ENCODE peak calls at places on chromosomes 2 and 18, in six cellular contexts. W is heart left ventricle, H is ovary, K is GM23248, C is right atrium auricular region, D is PC-3. A is an unnamed sample. For H3K9me3 and H3K27me3, the result is how much of the 10 kb centered on the place peaks cover.

GRCh38 chr2:105330681-105331375 is 1.3 kb upstream of the TGFBRAP1 start:
- DNase-seq in W (no peak), H (no peak), K (no peak), C (no peak), D (peak), A (no peak)

GRCh38 chr2:7792031-7792651 is 874.9 kb downstream of the RNF144A start:
- DNase-seq in W (no peak), H (no peak), K (no peak), C (no peak), D (peak), A (no peak)

GRCh38 chr2:47904903-47905453 is 1.3 kb downstream of the FBXO11 start:
- DNase-seq in W (peak), H (peak), K (no peak), C (no peak), D (no peak), A (peak)

GRCh38 chr2:69298261-69298660 is 88.8 kb downstream of the GFPT1 start:
- DNase-seq in W (no peak), H (no peak), K (peak), C (no peak), D (peak), A (peak)

GRCh38 chr2:189533274-189534035 is 47.1 kb downstream of the SLC40A1 start:
- DNase-seq in W (no peak), H (no peak), K (peak), C (no peak), D (no peak), A (no peak)

GRCh38 chr2:26080356-26080755 is 46.5 kb downstream of the RAB10 start:
- DNase-seq in W (no peak), H (no peak), K (peak), C (no peak), D (peak), A (no peak)

GRCh38 chr2:229344151-229344551 is 73.1 kb upstream of the PID1 start:
- DNase-seq in W (no peak), H (no peak), K (peak), C (no peak), D (peak), A (peak)

GRCh38 chr2:64945973-64946736 is 43.0 kb upstream of the SLC1A4 start:
- DNase-seq in W (no peak), H (no peak), K (no peak), C (no peak), D (no peak), A (no peak)

GRCh38 chr2:9138507-9139085 is 68.0 kb upstream of the ASAP2 start:
- DNase-seq in W (no peak), H (no peak), K (no peak), C (no peak), D (no peak), A (no peak)

GRCh38 chr2:134582547-134582899 is 136.3 kb downstream of the TMEM163 start:
- DNase-seq in W (no peak), H (no peak), K (no peak), C (no peak), D (no peak), A (no peak)

GRCh38 chr2:179096090-179096489 is 46.2 kb upstream of the CCDC141 start:
- DNase-seq in W (no peak), H (no peak), K (no peak), C (no peak), D (no peak), A (no peak)

GRCh38 chr2:145593991-145594702 is 1074.2 kb upstream of the ZEB2 start:
- DNase-seq in W (peak), H (no peak), K (peak), C (no peak), D (peak), A (peak)

GRCh38 chr2:74499269-74499939 is at the start of gene LBX2:
- DNase-seq in W (no peak), H (no peak), K (peak), C (no peak), D (no peak), A (no peak)

GRCh38 chr18:35386600-35387366 is 9.6 kb upstream of the ZNF396 start:
- DNase-seq in W (peak), H (peak), K (peak), C (peak), D (peak), A (peak)

GRCh38 chr18:57527479-57528237 is 58.8 kb downstream of the FECH start:
- DNase-seq in W (no peak), H (no peak), K (no peak), C (no peak), D (no peak), A (no peak)

GRCh38 chr2:173451137-173451536 is 96.5 kb downstream of the CDCA7 start:
- DNase-seq in W (no peak), H (no peak), K (no peak), C (no peak), D (no peak), A (no peak)

GRCh38 chr2:217379807-217380206 is 519.9 kb upstream of the TNP1 start:
- DNase-seq in W (no peak), H (no peak), K (no peak), C (no peak), D (no peak), A (no peak)

GRCh38 chr2:143768991-143769390 is 639.8 kb downstream of the ARHGAP15 start:
- DNase-seq in W (no peak), H (no peak), K (no peak), C (no peak), D (no peak), A (no peak)

GRCh38 chr2:231057590-231057989 is 923 bp downstream of the PSMD1 start:
- DNase-seq in W (no peak), H (no peak), K (peak), C (no peak), D (peak), A (no peak)

GRCh38 chr18:13011719-13012118 is 20.6 kb downstream of the CEP192 start:
- DNase-seq in W (no peak), H (no peak), K (no peak), C (no peak), D (peak), A (no peak)

GRCh38 chr2:96868555-96869280 is 1.2 kb downstream of the SEMA4C start:
- DNase-seq in W (peak), H (peak), K (peak), C (peak), D (peak), A (peak)

GRCh38 chr2:181685150-181685688 is 4.9 kb upstream of the NEUROD1 start:
- DNase-seq in W (no peak), H (no peak), K (peak), C (no peak), D (no peak), A (no peak)
- H3K4me3 ChIP-seq in W (no peak), H (no peak), K (no peak), C (no peak), D (no peak), A (no peak)

DNA sequence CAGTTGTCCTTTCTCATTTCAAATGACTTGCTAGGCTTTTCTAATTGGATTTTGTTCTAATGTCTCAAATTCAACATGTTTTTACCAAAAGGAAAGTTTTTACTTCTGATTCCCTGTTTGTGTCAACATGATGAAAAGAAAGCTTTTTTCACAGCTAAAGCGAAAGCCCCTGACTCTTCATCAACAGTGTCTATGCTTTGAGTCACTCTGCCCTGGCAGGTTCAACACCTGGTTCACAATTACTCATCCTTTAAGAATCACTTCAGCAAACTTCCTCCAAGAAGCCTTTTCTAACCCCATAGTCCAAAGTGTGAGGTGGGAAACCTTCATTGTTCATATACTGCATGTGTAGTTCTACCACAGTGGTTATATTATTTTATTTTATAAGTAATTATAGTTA is 7.6 kb upstream of the DSG2 start:
- DNase-seq in W (no peak), H (no peak), K (no peak), C (no peak), D (peak), A (no peak)
- H3K9me3 ChIP-seq in W (under half), H (under half), K (under half), C (under half), D (under half), A (under half)

GRCh38 chr18:48021273-48021914 is 90.9 kb upstream of the SMAD2 start:
- DNase-seq in W (no peak), H (no peak), K (no peak), C (no peak), D (no peak), A (no peak)
- H3K27me3 ChIP-seq in W (under half), H (under half), K (under half), C (under half), D (under half), A (under half)

GRCh38 chr2:241310917-241311566 is 4.4 kb downstream of the HDLBP start:
- DNase-seq in W (no peak), H (no peak), K (no peak), C (no peak), D (no peak), A (no peak)
- H3K4me3 ChIP-seq in W (no peak), H (no peak), K (no peak), C (no peak), D (no peak), A (no peak)

GRCh38 chr18:79898952-79899608 is 52.4 kb downstream of the SLC66A2 start:
- DNase-seq in W (no peak), H (no peak), K (no peak), C (no peak), D (no peak), A (no peak)
- H3K9me3 ChIP-seq in W (under half), H (under half), K (under half), C (under half), D (under half), A (under half)